ENCODE peak calls at places on chromosomes 4 and X, in four cellular contexts. U is transverse colon; T is adrenal gland; P is CD4-positive, alpha-beta memory T cell. M is an unnamed sample.
A peak's percentile ranks its signal among the peaks of the same experiment; 100 is the strongest.

GRCh38 chrX:107826286-107827136 is 845 bp downstream of the MID2 start:
- DNase-seq in P (no peak), T (peak; percentile 45), U (peak; percentile 14), M (peak; percentile 22)

GRCh38 chr4:3323071-3323481 is 30.3 kb downstream of the RGS12 start:
- DNase-seq in U (no peak), T (no peak), P (no peak), M (no peak)

GRCh38 chr4:162406637-162407370 is 243.0 kb upstream of the FSTL5 start:
- DNase-seq in U (peak; percentile 41), P (no peak), T (no peak), M (no peak)

GRCh38 chr4:78689700-78690318 is 86.3 kb upstream of the BMP2K start:
- DNase-seq in P (no peak), U (no peak), T (peak; percentile 40), M (no peak)

GRCh38 chrX:88828011-88828410 is 81.0 kb downstream of the CPXCR1 start:
- DNase-seq in T (no peak), U (no peak), P (no peak), M (no peak)

GRCh38 chr4:89352541-89352940 is 44.9 kb upstream of the GPRIN3 start:
- DNase-seq in P (no peak), U (no peak), T (no peak), M (no peak)

GRCh38 chr4:17687237-17687857 is 72.9 kb downstream of the MED28 start:
- DNase-seq in P (no peak), U (no peak), T (no peak), M (no peak)

GRCh38 chr4:147733614-147734344 is 1.9 kb downstream of the ARHGAP10 start:
- DNase-seq in T (peak; percentile 37), U (no peak), P (no peak), M (peak; percentile 60)

GRCh38 chrX:31397119-31397518 is 325.3 kb upstream of the FTHL17 start:
- DNase-seq in P (no peak), U (no peak), T (no peak), M (no peak)

GRCh38 chr4:7779194-7779768 is 160.4 kb downstream of the AFAP1 start:
- DNase-seq in U (no peak), T (no peak), P (no peak), M (peak; percentile 9)

GRCh38 chr4:109611045-109611616 is 51.1 kb downstream of the MCUB start:
- DNase-seq in U (no peak), T (no peak), P (no peak), M (no peak)

GRCh38 chr4:14445882-14446281 is 556.4 kb upstream of the CPEB2 start:
- DNase-seq in T (no peak), P (no peak), U (no peak), M (no peak)

DNA sequence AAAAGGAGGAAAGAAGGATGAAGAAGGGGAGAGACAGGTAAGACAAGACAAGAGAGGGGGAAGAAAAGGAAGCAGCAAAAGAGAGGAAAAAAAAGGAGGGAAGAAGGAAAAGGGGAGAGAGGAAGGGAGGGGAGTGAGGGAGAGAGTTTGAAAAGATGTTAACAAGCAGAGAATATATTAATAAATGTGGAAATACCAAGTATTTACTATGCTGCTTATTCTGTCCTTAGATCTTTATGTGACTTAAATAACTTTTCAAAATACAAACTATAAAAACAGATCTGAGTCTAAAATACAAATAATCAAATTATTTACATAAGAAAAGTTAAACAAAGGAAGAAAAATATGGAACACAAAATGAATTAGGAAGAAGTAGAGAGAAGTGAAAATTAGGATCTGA is 18.4 kb upstream of the COX18 start:
- DNase-seq in U (no peak), P (no peak), T (no peak), M (no peak)
- H3K27ac ChIP-seq in U (no peak overlapping the region), P (no peak overlapping the region), T (no peak overlapping the region), M (no peak overlapping the region)

GRCh38 chrX:140172401-140172800 is 207.1 kb upstream of the CXorf66 start:
- DNase-seq in T (no peak), P (no peak), U (no peak), M (no peak)
- H3K27me3 ChIP-seq in T (peaks cover 6% of the 10 kb centered on the region), P (no peaks in the 10 kb centered on the region), U (no peaks in the 10 kb centered on the region), M (no peaks in the 10 kb centered on the region)

GRCh38 chr4:76252271-76252653 is 741 bp downstream of the FAM47E start:
- DNase-seq in U (no peak), P (no peak), T (no peak), M (no peak)
- H3K27ac ChIP-seq in U (peak overlapping the region; percentile 46), P (no peak overlapping the region), T (no peak overlapping the region), M (no peak overlapping the region)

GRCh38 chr4:182453830-182454229 is 210.6 kb downstream of the TENM3 start:
- DNase-seq in P (no peak), U (no peak), T (no peak), M (no peak)
- H3K27me3 ChIP-seq in P (peaks cover 17% of the 10 kb centered on the region), U (peaks cover 74% of the 10 kb centered on the region), T (no peaks in the 10 kb centered on the region), M (peaks cover 34% of the 10 kb centered on the region)

GRCh38 chrX:115968436-115969252 is 201.9 kb upstream of the AGTR2 start:
- DNase-seq in P (no peak), U (peak; percentile 58), T (no peak), M (peak; percentile 47)

GRCh38 chrX:115978068-115978467 is 192.5 kb upstream of the AGTR2 start:
- DNase-seq in P (no peak), U (no peak), T (no peak), M (no peak)

GRCh38 chrX:115970718-115971117 is 199.8 kb upstream of the AGTR2 start:
- DNase-seq in U (no peak), P (no peak), T (no peak), M (no peak)

GRCh38 chrX:115966920-115967319 is 203.6 kb upstream of the AGTR2 start:
- DNase-seq in P (no peak), U (no peak), T (no peak), M (no peak)

GRCh38 chrX:115972717-115973116 is 197.8 kb upstream of the AGTR2 start:
- DNase-seq in T (no peak), U (no peak), P (no peak), M (no peak)
- H3K27ac ChIP-seq in T (no peak overlapping the region), U (no peak overlapping the region), P (no peak overlapping the region), M (no peak overlapping the region)

DNA sequence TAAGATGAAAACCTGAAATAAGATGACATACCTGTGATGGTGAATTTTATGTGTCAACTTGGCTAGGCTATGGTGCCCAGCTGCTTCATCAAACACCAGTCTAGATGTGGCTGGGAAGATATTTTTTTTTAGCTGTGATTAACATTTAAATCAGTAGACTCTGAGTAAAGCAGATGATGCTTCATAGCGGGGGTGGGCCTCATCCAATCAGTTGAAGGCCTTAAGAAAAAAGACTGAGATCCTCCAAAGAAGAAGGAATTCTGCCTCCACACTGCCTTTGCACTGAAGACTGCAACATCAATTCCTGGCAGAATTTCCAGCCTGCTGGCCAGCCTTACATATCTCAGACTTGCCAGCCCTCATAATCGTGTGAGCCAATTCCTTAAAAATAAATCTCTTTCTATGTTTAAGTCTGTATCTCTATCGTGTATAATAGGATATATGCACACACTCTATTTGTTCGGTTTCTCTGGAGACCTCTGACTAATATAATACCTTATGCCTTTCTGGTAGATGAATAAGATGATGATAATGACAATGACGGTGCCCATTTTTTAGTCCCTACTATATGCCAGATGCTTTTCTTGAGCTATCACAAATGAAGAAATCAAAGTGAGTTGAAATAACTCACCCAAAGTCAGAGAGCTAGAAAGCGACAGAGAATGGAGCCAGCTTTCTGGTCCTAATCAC is 66.2 kb upstream of the SOD3 start:
- DNase-seq in P (no peak), T (no peak), U (no peak), M (no peak)
- H3K27me3 ChIP-seq in P (no peaks in the 10 kb centered on the region), T (no peaks in the 10 kb centered on the region), U (no peaks in the 10 kb centered on the region), M (no peaks in the 10 kb centered on the region)